ENCODE peak calls at places on chromosome 2, in four cellular contexts. W is H9, H is adipocyte, Y is right cardiac atrium. Z is an unnamed sample.

GRCh38 chr2:62672601-62673000 is 32.9 kb upstream of the EHBP1 start:
- DNase-seq in H (peak; percentile 64), W (peak; percentile 66), Y (peak; percentile 30), Z (peak; percentile 90)

GRCh38 chr2:199463000-199463692 is 5.4 kb upstream of the SATB2 start:
- DNase-seq in H (peak; percentile 96), W (peak; percentile 80), Y (peak; percentile 68), Z (peak; percentile 74)

GRCh38 chr2:12321886-12322285 is 394.9 kb upstream of the TRIB2 start:
- DNase-seq in W (no peak), H (no peak), Y (no peak), Z (no peak)

GRCh38 chr2:222038086-222038802 is 260.6 kb downstream of the PAX3 start:
- DNase-seq in W (no peak), H (peak; percentile 70), Y (no peak), Z (no peak)

GRCh38 chr2:6080837-6081541 is 388.8 kb downstream of the SOX11 start:
- DNase-seq in Y (no peak), W (no peak), H (no peak), Z (no peak)

GRCh38 chr2:45567974-45568789 is 42.9 kb downstream of the SRBD1 start:
- DNase-seq in H (no peak), Y (no peak), W (no peak), Z (no peak)

GRCh38 chr2:241865416-241865956 is 4.0 kb upstream of the RTP5 start:
- DNase-seq in H (no peak), Y (no peak), W (no peak), Z (no peak)

GRCh38 chr2:63364866-63365265 is 223.4 kb downstream of the WDPCP start:
- DNase-seq in Y (no peak), W (no peak), H (no peak), Z (no peak)

GRCh38 chr2:178105566-178105965 is 6.7 kb upstream of the RBM45 start:
- DNase-seq in Y (no peak), H (no peak), W (no peak), Z (no peak)

GRCh38 chr2:144747571-144747970 is 227.7 kb upstream of the ZEB2 start:
- DNase-seq in Y (no peak), W (no peak), H (no peak), Z (no peak)

GRCh38 chr2:144749188-144749587 is 229.3 kb upstream of the ZEB2 start:
- DNase-seq in H (no peak), W (no peak), Y (no peak), Z (no peak)

GRCh38 chr2:144748443-144748842 is 228.5 kb upstream of the ZEB2 start:
- DNase-seq in Y (no peak), H (no peak), W (no peak), Z (no peak)

GRCh38 chr2:144751142-144751905 is 231.4 kb upstream of the ZEB2 start:
- DNase-seq in Y (no peak), W (no peak), H (no peak), Z (no peak)

GRCh38 chr2:144745424-144745823 is 225.5 kb upstream of the ZEB2 start:
- DNase-seq in W (no peak), Y (no peak), H (no peak), Z (no peak)
- H3K9me3 ChIP-seq in W (peaks cover 13% of the 10 kb centered on the region), Y (no peaks in the 10 kb centered on the region), H (peaks cover 21% of the 10 kb centered on the region), Z (peaks cover 13% of the 10 kb centered on the region)

DNA sequence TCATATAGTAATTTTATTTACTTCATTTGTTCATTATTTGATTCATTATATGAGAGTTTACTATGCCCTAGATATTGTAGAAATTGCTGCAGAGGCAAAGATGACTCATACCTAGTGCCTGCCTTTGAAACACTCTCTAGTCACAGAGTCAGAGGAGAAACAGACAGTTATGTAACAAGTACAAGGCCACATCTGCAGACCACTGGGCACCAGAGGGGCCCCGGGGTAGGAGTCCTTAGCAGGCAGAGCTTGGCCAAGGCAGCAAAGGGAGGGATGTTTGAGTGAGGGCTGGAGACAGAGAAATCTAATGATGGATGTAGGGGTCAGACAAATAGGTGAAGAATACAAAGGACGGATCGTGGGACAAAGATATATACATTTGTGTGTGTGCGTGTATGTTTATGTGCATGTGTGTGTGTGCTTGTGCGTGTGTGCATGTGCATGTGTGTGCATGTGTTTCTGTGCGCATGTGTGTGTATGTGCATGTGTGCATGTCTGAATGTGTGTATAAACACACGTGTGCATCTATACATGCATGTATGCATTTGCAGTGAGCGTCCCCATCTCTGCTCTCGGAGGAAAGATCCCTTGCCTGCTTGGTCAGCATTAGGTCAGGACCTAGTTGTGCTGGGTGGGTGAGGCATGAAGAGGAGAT is 170.5 kb upstream of the MYT1L start:
- DNase-seq in H (no peak), Y (no peak), W (no peak), Z (no peak)
- H3K9me3 ChIP-seq in H (no peaks in the 10 kb centered on the region), Y (peaks cover 2% of the 10 kb centered on the region), W (peaks cover 14% of the 10 kb centered on the region), Z (peaks cover 3% of the 10 kb centered on the region)

GRCh38 chr2:176103634-176104337 is 3.3 kb upstream of the HOXD11 start:
- DNase-seq in Y (no peak), W (peak; percentile 44), H (no peak), Z (no peak)
- H3K9me3 ChIP-seq in Y (no peaks in the 10 kb centered on the region), W (no peaks in the 10 kb centered on the region), H (peaks cover 13% of the 10 kb centered on the region), Z (no peaks in the 10 kb centered on the region)

DNA sequence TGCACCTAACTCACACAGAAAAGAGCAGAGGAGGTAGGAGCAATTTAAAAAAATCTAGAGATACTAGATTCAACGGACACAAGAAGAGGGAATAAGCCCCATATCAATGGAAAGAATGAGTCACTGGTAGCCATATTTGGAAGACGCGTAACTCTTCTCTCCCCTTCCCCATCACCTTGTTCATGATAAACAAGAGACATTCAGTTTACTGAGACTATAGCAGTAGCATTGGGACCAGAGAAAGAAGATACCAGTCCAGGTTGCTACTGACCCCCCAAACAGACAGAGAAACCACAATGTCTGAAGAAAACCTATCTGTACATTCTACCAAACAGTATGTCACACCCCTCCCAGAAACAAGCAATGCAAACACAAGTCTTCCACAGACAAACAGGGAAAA is 81.1 kb downstream of the SLC66A3 start:
- DNase-seq in H (peak; percentile 13), W (no peak), Y (no peak), Z (no peak)
- H3K9me3 ChIP-seq in H (no peaks in the 10 kb centered on the region), W (no peaks in the 10 kb centered on the region), Y (no peaks in the 10 kb centered on the region), Z (no peaks in the 10 kb centered on the region)

DNA sequence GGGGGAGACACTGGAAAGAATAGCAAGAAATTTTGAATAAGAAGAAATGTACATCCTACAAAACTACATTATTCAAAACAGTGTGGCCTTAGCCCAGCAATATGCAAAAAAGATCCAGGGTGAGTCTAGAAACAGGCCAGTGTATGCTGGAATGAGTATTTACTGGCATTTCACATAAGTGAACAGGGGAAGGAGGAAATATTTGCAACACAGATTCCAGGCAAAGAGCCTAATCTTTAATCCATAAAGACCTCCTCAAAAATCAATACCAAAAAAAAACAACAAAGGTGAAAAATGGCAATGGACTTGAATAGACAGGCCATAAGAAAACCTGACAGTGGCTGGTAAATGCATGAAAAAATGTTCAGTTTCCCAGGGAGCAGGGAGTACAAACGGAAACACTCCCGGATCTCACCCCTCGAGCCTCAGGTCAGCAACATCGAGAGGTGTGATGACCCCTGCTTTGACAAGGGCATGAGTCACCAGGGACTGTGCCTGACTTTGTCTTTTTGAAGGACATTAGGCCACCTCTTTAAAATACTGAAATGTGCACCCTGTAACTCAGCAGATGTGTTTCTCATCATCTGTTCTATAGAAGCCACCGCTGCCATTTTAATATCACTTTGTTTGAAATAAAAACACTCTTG is 12.7 kb upstream of the GPC1 start:
- DNase-seq in H (no peak), W (no peak), Y (no peak), Z (no peak)
- H3K9me3 ChIP-seq in H (peaks cover 22% of the 10 kb centered on the region), W (peaks cover 22% of the 10 kb centered on the region), Y (no peaks in the 10 kb centered on the region), Z (no peaks in the 10 kb centered on the region)

GRCh38 chr2:89763254-89763580 is 1071.7 kb downstream of the RPIA start:
- DNase-seq in W (no peak), Y (no peak), H (no peak), Z (no peak)
- H3K9me3 ChIP-seq in W (peaks cover 89% of the 10 kb centered on the region), Y (no peaks in the 10 kb centered on the region), H (no peaks in the 10 kb centered on the region), Z (no peaks in the 10 kb centered on the region)

GRCh38 chr2:181384923-181385322 is 72.3 kb upstream of the ITGA4 start:
- DNase-seq in W (no peak), Y (no peak), H (no peak), Z (no peak)
- H3K9me3 ChIP-seq in W (no peaks in the 10 kb centered on the region), Y (no peaks in the 10 kb centered on the region), H (no peaks in the 10 kb centered on the region), Z (no peaks in the 10 kb centered on the region)

DNA sequence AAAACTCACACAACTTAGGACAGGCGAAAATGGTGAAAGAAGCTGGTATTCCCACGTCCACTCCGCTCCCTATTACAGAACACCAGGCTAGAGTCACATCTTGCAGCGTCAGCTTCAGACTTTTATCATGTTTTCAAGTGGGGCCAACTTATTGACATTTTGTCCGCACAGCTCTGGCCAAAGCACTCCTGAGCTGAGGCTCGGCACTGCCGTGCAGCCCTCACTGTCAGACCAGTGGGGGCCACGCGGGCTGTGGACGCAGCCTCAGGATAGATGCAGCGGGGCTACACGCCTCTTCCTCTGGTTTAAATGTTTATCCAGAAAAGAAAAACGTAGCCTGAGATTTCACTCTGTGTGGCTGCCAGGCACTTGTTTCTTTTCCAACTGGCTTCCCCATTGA is 267.4 kb downstream of the DCDC2C start:
- DNase-seq in H (no peak), W (no peak), Y (no peak), Z (no peak)
- H3K9me3 ChIP-seq in H (no peaks in the 10 kb centered on the region), W (no peaks in the 10 kb centered on the region), Y (no peaks in the 10 kb centered on the region), Z (no peaks in the 10 kb centered on the region)

DNA sequence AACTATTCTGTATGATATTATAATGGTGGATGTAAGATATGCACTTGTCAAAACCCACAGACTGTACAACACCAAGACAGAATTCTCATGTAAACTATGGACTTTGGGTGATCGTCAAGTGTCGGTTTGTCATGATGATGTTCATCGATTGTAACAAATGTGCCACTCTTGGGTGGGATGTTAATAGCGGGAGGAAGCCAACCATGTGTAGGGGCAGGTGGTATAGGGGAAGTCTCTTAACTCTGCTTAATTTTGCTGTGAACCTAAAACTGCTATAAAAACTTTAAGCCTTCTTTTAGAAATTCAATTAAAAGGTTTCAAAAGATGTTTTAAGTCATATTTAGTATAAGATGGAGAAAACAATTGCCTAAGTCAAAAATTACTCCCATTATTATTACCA is 139.0 kb downstream of the ANKRD44 start:
- DNase-seq in W (no peak), H (no peak), Y (no peak), Z (no peak)
- H3K9me3 ChIP-seq in W (no peaks in the 10 kb centered on the region), H (no peaks in the 10 kb centered on the region), Y (no peaks in the 10 kb centered on the region), Z (no peaks in the 10 kb centered on the region)

Z was measured in Caco-2.